ENCODE peak calls at places on chromosomes 3 and 15, in seven cellular contexts. X is effector memory CD4-positive, alpha-beta T cell; A is RWPE2; D is K562; F is left lung; N is right atrium auricular region; T is GM23338. K is an unnamed sample.

GRCh38 chr3:186570941-186571643 is 572 bp downstream of the DNAJB11 start:
- DNase-seq in X (no peak), A (no peak), D (no peak), F (no peak), N (no peak), T (peak; percentile 7), K (no peak)

GRCh38 chr15:92810418-92811138 is 89.5 kb upstream of the CHD2 start:
- DNase-seq in X (no peak), A (peak; percentile 84), D (peak; percentile 72), F (peak; percentile 85), N (peak; percentile 78), T (peak; percentile 63), K (no peak)

GRCh38 chr3:177069514-177070329 is 127.6 kb downstream of the TBL1XR1 start:
- DNase-seq in X (no peak), A (no peak), D (no peak), F (no peak), N (no peak), T (no peak), K (no peak)

GRCh38 chr3:94787734-94788133 is 724.9 kb downstream of the NSUN3 start:
- DNase-seq in X (no peak), A (no peak), D (no peak), F (no peak), N (no peak), T (no peak), K (no peak)

GRCh38 chr3:136535906-136536305 is 216.3 kb downstream of the STAG1 start:
- DNase-seq in X (no peak), A (no peak), D (no peak), F (no peak), N (no peak), T (no peak), K (no peak)

GRCh38 chr15:69576035-69576526 is 123.5 kb downstream of the RPLP1 start:
- DNase-seq in X (peak; percentile 44), A (no peak), D (no peak), F (peak; percentile 76), N (no peak), T (peak; percentile 46), K (peak; percentile 62)

GRCh38 chr3:42020681-42021307 is 58.9 kb upstream of the ULK4 start:
- DNase-seq in X (no peak), A (no peak), D (no peak), F (no peak), N (no peak), T (no peak), K (no peak)

GRCh38 chr15:32867313-32867626 is 149.5 kb downstream of the GREM1 start:
- DNase-seq in X (no peak), A (no peak), D (peak; percentile 12), F (no peak), N (no peak), T (no peak), K (no peak)

GRCh38 chr15:67017318-67017717 is 48.1 kb upstream of the SMAD3 start:
- DNase-seq in X (no peak), A (no peak), D (no peak), F (peak; percentile 42), N (no peak), T (no peak), K (no peak)

GRCh38 chr15:72092691-72093090 is 25.3 kb downstream of the MYO9A start:
- DNase-seq in X (no peak), A (no peak), D (no peak), F (no peak), N (no peak), T (no peak), K (no peak)

GRCh38 chr3:183527421-183527979 is 28.0 kb downstream of the KLHL6 start:
- DNase-seq in X (no peak), A (no peak), D (no peak), F (no peak), N (no peak), T (no peak), K (no peak)

GRCh38 chr15:63420333-63420741 is 38.7 kb upstream of the CA12 start:
- DNase-seq in X (no peak), A (no peak), D (peak; percentile 61), F (no peak), N (no peak), T (no peak), K (no peak)

GRCh38 chr15:78640840-78641733 is at the start of gene CHRNB4:
- DNase-seq in X (no peak), A (peak; percentile 64), D (peak; percentile 45), F (no peak), N (no peak), T (peak; percentile 91), K (no peak)

GRCh38 chr3:157810924-157811718 is 295.1 kb downstream of the SHOX2 start:
- DNase-seq in X (no peak), A (no peak), D (no peak), F (no peak), N (no peak), T (no peak), K (no peak)

GRCh38 chr3:154161806-154162205 is 40.6 kb downstream of the ARHGEF26 start:
- DNase-seq in X (no peak), A (no peak), D (no peak), F (no peak), N (no peak), T (no peak), K (no peak)

GRCh38 chr15:63023351-63023945 is 19.1 kb upstream of the TPM1 start:
- DNase-seq in X (no peak), A (no peak), D (no peak), F (no peak), N (no peak), T (no peak), K (no peak)

GRCh38 chr15:27324871-27325270 is 353.9 kb downstream of the GABRG3 start:
- DNase-seq in X (no peak), A (no peak), D (no peak), F (no peak), N (no peak), T (no peak), K (no peak)

GRCh38 chr3:27201435-27201966 is 167.7 kb downstream of the NEK10 start:
- DNase-seq in X (no peak), A (no peak), D (no peak), F (no peak), N (no peak), T (no peak), K (no peak)

GRCh38 chr3:196012941-196013471 is 68.9 kb downstream of the TFRC start:
- DNase-seq in X (no peak), A (no peak), D (peak; percentile 11), F (no peak), N (no peak), T (no peak), K (no peak)

GRCh38 chr3:186152361-186152798 is 43.5 kb upstream of the ETV5 start:
- DNase-seq in X (no peak), A (no peak), D (no peak), F (no peak), N (no peak), T (no peak), K (no peak)

GRCh38 chr15:101380146-101380545 is 85.1 kb upstream of the SNRPA1 start:
- DNase-seq in X (no peak), A (peak; percentile 63), D (no peak), F (peak; percentile 10), N (no peak), T (no peak), K (no peak)

GRCh38 chr3:85081191-85081895 is 122.6 kb downstream of the CADM2 start:
- DNase-seq in X (no peak), A (peak; percentile 54), D (no peak), F (no peak), N (no peak), T (peak; percentile 45), K (no peak)

DNA sequence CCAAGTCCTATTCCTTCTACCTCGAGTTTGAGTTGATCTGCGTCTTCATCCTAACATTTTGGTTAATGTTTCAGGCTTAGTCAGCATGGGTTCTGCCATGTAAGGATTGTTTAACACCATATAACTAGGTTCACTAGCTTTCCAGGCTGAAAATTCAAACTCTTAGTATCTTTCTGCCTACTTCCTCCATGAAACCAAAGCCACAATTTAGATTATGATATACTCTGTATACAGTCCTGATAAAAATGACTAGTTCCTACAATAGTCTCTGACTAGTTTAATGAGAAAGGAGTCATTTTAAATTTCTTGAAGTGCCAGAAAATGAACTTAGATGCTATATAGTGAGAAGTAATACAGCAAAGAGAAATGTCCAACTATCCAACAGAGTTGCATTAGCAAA is 6.6 kb upstream of the BTLA start:
- DNase-seq in X (no peak), A (no peak), D (no peak), F (no peak), N (no peak), T (no peak), K (no peak)
- H3K27ac ChIP-seq in X (no peak overlapping the region), A (no peak overlapping the region), D (no peak overlapping the region), F (no peak overlapping the region), N (no peak overlapping the region), T (no peak overlapping the region), K (no peak overlapping the region)

GRCh38 chr3:37040231-37040630 is 46.9 kb downstream of the MLH1 start:
- DNase-seq in X (no peak), A (no peak), D (no peak), F (no peak), N (no peak), T (no peak), K (no peak)
- H3K27ac ChIP-seq in X (no peak overlapping the region), A (no peak overlapping the region), D (no peak overlapping the region), F (no peak overlapping the region), N (no peak overlapping the region), T (no peak overlapping the region), K (no peak overlapping the region)

DNA sequence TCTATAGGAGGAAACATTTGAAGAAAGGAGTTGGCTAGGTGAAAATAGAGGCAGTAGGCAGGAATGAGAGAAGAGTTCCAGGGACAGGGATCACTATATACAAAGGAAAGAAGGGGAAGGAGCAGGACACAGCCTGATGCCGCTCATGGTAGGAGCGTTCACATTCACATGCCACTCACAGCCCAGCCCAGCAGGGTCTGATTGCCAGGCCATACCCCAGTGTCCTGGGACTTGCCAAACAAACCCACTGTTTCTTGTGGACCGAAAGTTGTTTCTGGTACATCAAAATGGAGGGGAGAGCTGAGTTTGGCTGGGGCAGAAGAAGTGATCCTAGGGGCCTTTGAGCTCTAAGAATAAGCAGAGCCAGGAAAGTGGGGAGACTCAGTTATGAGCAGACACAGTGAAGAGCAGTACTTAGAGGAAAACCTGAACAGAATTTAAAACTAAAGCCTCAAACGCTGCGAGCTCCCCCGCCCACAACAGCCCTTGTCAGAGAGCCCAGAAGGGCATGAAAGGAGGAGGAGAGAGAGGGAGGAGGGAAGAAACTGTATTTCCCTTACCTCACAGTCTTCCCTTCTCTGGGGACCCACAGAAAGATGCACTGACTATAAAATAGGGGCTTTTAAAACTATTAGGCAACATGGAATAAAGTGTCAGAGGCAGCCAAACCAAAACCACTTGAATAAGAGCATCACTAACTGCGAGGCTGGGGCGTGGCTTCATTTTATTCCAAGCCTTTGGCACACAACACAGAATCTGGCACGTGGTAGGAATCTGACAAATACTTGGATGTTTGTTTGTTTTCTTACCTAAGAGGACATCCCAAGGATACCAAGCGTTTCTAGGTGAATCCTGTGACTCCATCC is 129.0 kb downstream of the RPL22L1 start:
- DNase-seq in X (no peak), A (peak; percentile 70), D (no peak), F (no peak), N (peak; percentile 91), T (no peak), K (no peak)
- H3K27ac ChIP-seq in X (no peak overlapping the region), A (peak overlapping the region; percentile 91), D (no peak overlapping the region), F (peak overlapping the region; percentile 39), N (peak overlapping the region; percentile 36), T (no peak overlapping the region), K (no peak overlapping the region)

DNA sequence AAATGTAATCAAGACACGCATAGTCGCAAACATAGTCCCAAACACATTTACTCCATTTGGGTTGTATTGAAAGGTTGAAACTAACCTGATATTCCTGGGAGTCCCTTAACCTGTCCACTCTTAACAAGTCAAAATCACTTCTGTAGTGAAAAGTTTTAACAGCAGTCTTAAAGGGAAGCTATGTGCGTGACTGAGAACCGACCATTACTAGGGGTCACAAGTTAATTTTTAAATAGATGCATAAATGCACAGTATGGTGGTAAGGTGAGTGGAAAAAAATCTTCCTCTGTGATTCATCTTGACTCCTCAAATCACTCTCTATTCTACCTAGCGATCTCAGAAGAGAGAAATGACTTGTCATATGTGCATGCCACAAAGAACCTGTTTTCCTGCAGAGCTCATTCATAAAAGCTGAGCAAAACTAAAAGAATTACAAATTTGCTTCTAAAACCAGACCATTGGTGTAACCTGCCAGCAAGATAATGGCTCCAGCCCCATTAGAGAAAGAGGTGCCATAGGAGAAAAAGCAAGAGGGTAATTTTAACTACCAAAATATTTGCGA is 4.8 kb downstream of the GPR15 start:
- DNase-seq in X (no peak), A (no peak), D (no peak), F (no peak), N (no peak), T (no peak), K (no peak)
- H3K27ac ChIP-seq in X (no peak overlapping the region), A (no peak overlapping the region), D (no peak overlapping the region), F (no peak overlapping the region), N (no peak overlapping the region), T (no peak overlapping the region), K (no peak overlapping the region)